ENCODE peak calls at places on chromosomes 1 and 21, in four cellular contexts. S is stomach, T is fibroblast of villous mesenchyme, F is fibroblast of pulmonary artery. W is an unnamed sample.

GRCh38 chr1:181655756-181656155 is 172.4 kb downstream of the CACNA1E start:
- DNase-seq in S (no peak), T (no peak), F (no peak), W (no peak)

GRCh38 chr21:36162631-36163030 is 6.0 kb downstream of the DOP1B start:
- DNase-seq in S (peak), T (no peak), F (no peak), W (no peak)

GRCh38 chr1:51519857-51520699 is 1.0 kb upstream of the EPS15 start:
- DNase-seq in S (no peak), T (peak), F (peak), W (no peak)

GRCh38 chr1:238252033-238252802 is 361.5 kb upstream of the ZP4 start:
- DNase-seq in S (peak), T (peak), F (peak), W (peak)

GRCh38 chr1:162690672-162691434 is 58.6 kb downstream of the DDR2 start:
- DNase-seq in S (no peak), T (peak), F (peak), W (peak)

GRCh38 chr21:32270748-32271147 is 8.1 kb downstream of the MIS18A start:
- DNase-seq in S (no peak), T (no peak), F (no peak), W (no peak)

GRCh38 chr1:218813247-218813646 is 360.4 kb upstream of the LYPLAL1 start:
- DNase-seq in S (no peak), T (no peak), F (peak), W (no peak)

GRCh38 chr1:208431721-208432120 is 187.5 kb upstream of the PLXNA2 start:
- DNase-seq in S (no peak), T (peak), F (no peak), W (no peak)

GRCh38 chr21:16258834-16259611 is 529.2 kb downstream of the USP25 start:
- DNase-seq in S (no peak), T (no peak), F (no peak), W (no peak)

GRCh38 chr1:201791775-201792166 is 37.2 kb upstream of the IPO9 start:
- DNase-seq in S (no peak), T (peak), F (peak), W (no peak)

GRCh38 chr1:177945943-177946650 is 23.8 kb downstream of the SEC16B start:
- DNase-seq in S (peak), T (peak), F (peak), W (peak)

GRCh38 chr1:119799599-119800177 is 11.6 kb downstream of the REG4 start:
- DNase-seq in S (no peak), T (no peak), F (no peak), W (no peak)

GRCh38 chr1:29782846-29783500 is 546.7 kb downstream of the PTPRU start:
- DNase-seq in S (no peak), T (no peak), F (no peak), W (no peak)

GRCh38 chr1:245771521-245772281 is 616.9 kb downstream of the KIF26B start:
- DNase-seq in S (no peak), T (peak), F (peak), W (no peak)

GRCh38 chr1:218787826-218788225 is 385.9 kb upstream of the LYPLAL1 start:
- DNase-seq in S (no peak), T (no peak), F (no peak), W (no peak)

GRCh38 chr1:8974551-8974950 is 28.9 kb downstream of the CA6 start:
- DNase-seq in S (no peak), T (no peak), F (no peak), W (no peak)

GRCh38 chr1:154206212-154206611 is at the start of gene CFAP141:
- DNase-seq in S (no peak), T (no peak), F (no peak), W (no peak)

GRCh38 chr1:230771773-230772354 is 24.7 kb downstream of the CAPN9 start:
- DNase-seq in S (no peak), T (no peak), F (no peak), W (no peak)

GRCh38 chr21:41653944-41654625 is 112.8 kb downstream of the RIPK4 start:
- DNase-seq in S (no peak), T (peak), F (peak), W (no peak)

GRCh38 chr1:12406218-12407021 is 176.6 kb downstream of the VPS13D start:
- DNase-seq in S (no peak), T (peak), F (peak), W (no peak)

GRCh38 chr1:12405325-12406217 is 175.7 kb downstream of the VPS13D start:
- DNase-seq in S (peak), T (peak), F (peak), W (no peak)

GRCh38 chr1:12402844-12403243 is 173.0 kb downstream of the VPS13D start:
- DNase-seq in S (no peak), T (no peak), F (no peak), W (no peak)

GRCh38 chr1:12407050-12407961 is 177.5 kb downstream of the VPS13D start:
- DNase-seq in S (no peak), T (peak), F (peak), W (no peak)

DNA sequence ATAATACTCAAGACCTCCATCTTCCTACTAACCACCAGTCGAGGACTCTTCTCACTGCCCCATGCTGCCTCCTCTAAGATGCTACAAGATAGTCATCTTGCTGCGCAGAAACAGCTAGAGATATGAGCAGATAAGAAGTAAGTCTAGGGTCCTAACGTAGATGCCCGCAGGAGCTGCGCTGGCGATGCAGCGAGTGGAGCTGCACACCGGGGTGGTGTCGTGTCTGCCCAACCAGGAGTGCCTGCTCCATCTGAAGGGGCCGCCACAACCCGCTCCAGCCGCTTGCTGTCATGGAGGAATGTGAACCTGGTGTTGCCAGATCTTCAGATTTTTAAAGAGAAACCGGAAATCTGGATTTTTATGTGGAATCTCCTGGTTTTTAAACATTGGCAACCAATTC is 175.1 kb downstream of the VPS13D start:
- DNase-seq in S (no peak), T (no peak), F (no peak), W (no peak)
- H3K4me3 ChIP-seq in S (no peak), T (no peak), F (no peak), W (no peak)

GRCh38 chr1:206059354-206059915 is 6.5 kb downstream of the RHEX start:
- DNase-seq in S (no peak), T (no peak), F (no peak), W (peak)
- H3K4me3 ChIP-seq in S (no peak), T (no peak), F (no peak), W (no peak)

GRCh38 chr1:74368335-74368734 is 133.1 kb downstream of the TNNI3K start:
- DNase-seq in S (no peak), T (no peak), F (no peak), W (no peak)

GRCh38 chr1:74362691-74363090 is 127.5 kb downstream of the TNNI3K start:
- DNase-seq in S (no peak), T (no peak), F (no peak), W (no peak)

DNA sequence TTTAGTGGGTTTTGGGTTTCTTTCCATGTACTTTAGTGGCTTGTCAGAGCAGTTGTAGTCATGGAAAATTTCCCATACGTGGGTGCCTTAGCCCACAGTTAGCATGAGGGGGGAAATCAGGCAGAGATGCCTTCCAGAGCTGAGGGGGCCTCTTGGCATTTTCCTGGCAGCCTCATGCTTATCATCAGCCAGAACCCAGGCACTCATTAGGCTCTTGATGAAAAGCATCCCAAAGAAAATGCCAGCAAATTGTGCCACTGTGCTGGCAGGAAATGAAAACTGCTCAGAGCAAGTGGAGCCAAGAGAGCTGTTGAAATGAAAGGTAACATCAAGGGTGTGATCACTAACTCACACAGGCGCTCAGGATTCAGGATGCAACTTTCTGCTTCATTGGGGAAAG is 128.0 kb downstream of the TNNI3K start:
- DNase-seq in S (no peak), T (no peak), F (no peak), W (no peak)
- H3K4me3 ChIP-seq in S (no peak), T (no peak), F (no peak), W (no peak)

GRCh38 chr1:244451539-244451950 is at the start of gene ADSS2:
- DNase-seq in S (peak), T (no peak), F (no peak), W (no peak)

GRCh38 chr1:244454412-244454811 is 2.7 kb upstream of the ADSS2 start:
- DNase-seq in S (no peak), T (no peak), F (no peak), W (no peak)

GRCh38 chr1:244449936-244450508 is 1.7 kb downstream of the ADSS2 start:
- DNase-seq in S (no peak), T (no peak), F (no peak), W (no peak)

GRCh38 chr1:244450597-244451538 is 841 bp downstream of the ADSS2 start:
- DNase-seq in S (peak), T (peak), F (peak), W (no peak)

DNA sequence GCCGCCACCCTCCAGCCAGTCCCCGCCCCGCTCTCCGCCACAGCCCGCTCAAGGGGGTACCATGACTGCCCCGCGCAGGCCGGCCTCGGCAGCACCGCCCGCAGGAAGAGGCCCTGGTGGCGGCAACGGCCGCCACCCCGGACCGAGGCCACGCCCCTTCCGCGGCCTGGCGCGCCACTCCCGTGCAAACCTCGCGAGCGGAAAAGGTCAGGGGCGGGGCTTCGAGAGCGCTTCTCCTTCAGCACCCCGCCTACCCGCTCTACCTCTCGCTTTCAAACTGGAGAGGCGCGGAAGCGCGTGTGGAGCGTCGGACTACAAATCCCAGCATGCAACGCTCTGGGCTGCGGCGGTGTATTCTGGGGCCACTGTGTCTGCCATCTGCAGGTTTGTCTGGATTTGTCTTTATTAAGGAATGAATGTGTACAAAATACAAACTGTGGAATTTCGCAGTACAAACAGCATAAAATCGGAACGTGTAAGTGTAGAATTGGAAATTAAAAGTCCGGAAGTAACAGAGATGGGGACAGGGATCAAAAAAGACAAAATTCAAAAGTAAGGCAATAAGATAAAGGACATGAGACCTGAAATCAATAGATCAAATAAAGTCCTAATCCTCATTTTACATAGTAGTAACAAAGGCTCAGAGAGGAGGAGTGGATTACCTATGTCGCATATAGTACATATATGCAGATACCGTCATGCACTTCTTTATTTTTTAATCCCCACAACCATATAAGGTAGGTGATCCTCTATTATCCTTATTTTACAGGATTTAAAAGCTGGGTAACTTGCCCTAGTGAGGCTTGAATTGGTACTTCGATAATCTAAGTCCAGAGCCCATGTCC is 464 bp upstream of the ADSS2 start:
- DNase-seq in S (peak), T (peak), F (peak), W (peak)
- H3K4me3 ChIP-seq in S (peak), T (peak), F (peak), W (peak)

GRCh38 chr1:203681739-203682138 is 55.1 kb downstream of the ATP2B4 start:
- DNase-seq in S (no peak), T (no peak), F (no peak), W (no peak)
- H3K4me3 ChIP-seq in S (no peak), T (no peak), F (no peak), W (no peak)

GRCh38 chr1:3352084-3352951 is 102.1 kb upstream of the ARHGEF16 start:
- DNase-seq in S (no peak), T (peak), F (peak), W (peak)
- H3K4me3 ChIP-seq in S (peak), T (no peak), F (no peak), W (peak)

DNA sequence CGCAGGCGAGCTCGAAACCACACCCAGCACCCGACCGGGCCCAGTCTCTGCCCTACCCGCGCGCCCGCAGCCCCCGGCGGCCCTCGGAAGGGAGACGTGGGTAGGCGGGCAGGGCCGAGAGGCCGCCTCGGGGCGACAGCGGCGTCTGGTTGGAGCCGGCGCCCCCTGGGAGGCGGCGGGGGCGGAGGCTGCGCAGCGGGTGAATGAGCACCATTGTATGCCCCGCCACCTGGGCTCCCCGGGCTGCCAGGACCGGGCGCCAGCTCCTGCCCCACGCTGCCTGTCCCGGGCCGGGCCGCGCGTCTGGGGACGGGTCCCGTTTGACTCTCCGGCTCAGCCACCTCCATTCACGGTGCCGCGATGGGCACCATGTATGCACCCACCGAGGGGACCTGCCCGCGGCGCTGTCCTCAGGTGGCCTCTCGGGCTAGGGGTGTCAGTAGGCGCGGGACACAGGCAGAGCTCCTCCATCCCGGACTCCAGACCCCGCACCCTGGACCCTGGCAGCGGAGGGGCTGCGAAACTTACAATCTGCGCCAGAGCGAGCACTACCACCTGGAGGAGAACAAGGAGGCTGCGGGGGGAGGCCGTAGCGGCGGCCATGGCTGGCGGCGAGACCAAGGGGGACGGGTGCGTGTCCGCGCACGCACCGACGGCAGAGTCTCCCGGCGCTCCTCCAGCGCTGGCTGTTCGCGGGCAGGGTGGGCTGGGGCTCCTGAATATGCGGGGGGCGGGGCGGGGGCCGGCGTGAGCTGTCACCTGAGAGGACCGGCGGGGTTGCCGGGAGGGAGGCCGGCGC is at the start of gene COL9A2:
- DNase-seq in S (peak), T (peak), F (no peak), W (no peak)
- H3K4me3 ChIP-seq in S (peak), T (peak), F (peak), W (peak)

GRCh38 chr1:77056525-77056924 is 162.7 kb downstream of the PIGK start:
- DNase-seq in S (no peak), T (no peak), F (no peak), W (no peak)
- H3K4me3 ChIP-seq in S (no peak), T (no peak), F (no peak), W (no peak)